ENCODE peak calls at places on chromosomes 11 and 22, in ten cellular contexts. One of them, this sample, is unnamed.
A peak's percentile ranks its signal among the peaks of the same experiment; 100 is the strongest.

GRCh38 chr11:71103266-71103665 is 149.1 kb downstream of the SHANK2 start:
- DNase-seq in GM23248: no peak
- DNase-seq in HT1080: peak; percentile 57
- DNase-seq in hypothalamus: no peak
- DNase-seq in brain microvascular endothelial cell: no peak
- DNase-seq in NB4: no peak
- DNase-seq in K562: no peak
- DNase-seq in activated effector memory CD4-positive, alpha-beta T cell treated with anti-CD3 and anti-CD28 coated beads, Interleukin-2, amount 50 U/mL, for 16 hours: no peak
- DNase-seq in stimulated activated CD4-positive, alpha-beta T cell treated with anti-CD3 and anti-CD28 coated beads, Interleukin-1b, Interleukin-23, amount 100 ng/mL, for 48 hours: no peak
- DNase-seq in ovary: no peak
- DNase-seq in this sample: peak; percentile 1

GRCh38 chr11:83054904-83055380 is 16.8 kb downstream of the RAB30 start:
- DNase-seq in GM23248: no peak
- DNase-seq in HT1080: no peak
- DNase-seq in hypothalamus: no peak
- DNase-seq in brain microvascular endothelial cell: no peak
- DNase-seq in NB4: no peak
- DNase-seq in K562: no peak
- DNase-seq in activated effector memory CD4-positive, alpha-beta T cell treated with anti-CD3 and anti-CD28 coated beads, Interleukin-2, amount 50 U/mL, for 16 hours: no peak
- DNase-seq in stimulated activated CD4-positive, alpha-beta T cell treated with anti-CD3 and anti-CD28 coated beads, Interleukin-1b, Interleukin-23, amount 100 ng/mL, for 48 hours: no peak
- DNase-seq in ovary: no peak
- DNase-seq in this sample: no peak

GRCh38 chr11:110833033-110833484 is 120.8 kb upstream of the ARHGAP20 start:
- DNase-seq in GM23248: peak; percentile 83
- DNase-seq in HT1080: peak; percentile 67
- DNase-seq in hypothalamus: no peak
- DNase-seq in brain microvascular endothelial cell: no peak
- DNase-seq in NB4: no peak
- DNase-seq in K562: no peak
- DNase-seq in activated effector memory CD4-positive, alpha-beta T cell treated with anti-CD3 and anti-CD28 coated beads, Interleukin-2, amount 50 U/mL, for 16 hours: no peak
- DNase-seq in stimulated activated CD4-positive, alpha-beta T cell treated with anti-CD3 and anti-CD28 coated beads, Interleukin-1b, Interleukin-23, amount 100 ng/mL, for 48 hours: no peak
- DNase-seq in ovary: no peak
- DNase-seq in this sample: no peak

GRCh38 chr11:106988151-106988806 is 30.0 kb downstream of the GUCY1A2 start:
- DNase-seq in GM23248: peak; percentile 89
- DNase-seq in HT1080: no peak
- DNase-seq in hypothalamus: no peak
- DNase-seq in brain microvascular endothelial cell: peak; percentile 29
- DNase-seq in NB4: peak; percentile 55
- DNase-seq in K562: no peak
- DNase-seq in activated effector memory CD4-positive, alpha-beta T cell treated with anti-CD3 and anti-CD28 coated beads, Interleukin-2, amount 50 U/mL, for 16 hours: no peak
- DNase-seq in stimulated activated CD4-positive, alpha-beta T cell treated with anti-CD3 and anti-CD28 coated beads, Interleukin-1b, Interleukin-23, amount 100 ng/mL, for 48 hours: no peak
- DNase-seq in ovary: no peak
- DNase-seq in this sample: no peak

GRCh38 chr22:30425616-30426394 is at the start of gene MTFP1:
- DNase-seq in GM23248: peak; percentile 74
- DNase-seq in HT1080: peak; percentile 69
- DNase-seq in hypothalamus: peak; percentile 53
- DNase-seq in brain microvascular endothelial cell: peak; percentile 56
- DNase-seq in NB4: peak; percentile 81
- DNase-seq in K562: peak; percentile 65
- DNase-seq in activated effector memory CD4-positive, alpha-beta T cell treated with anti-CD3 and anti-CD28 coated beads, Interleukin-2, amount 50 U/mL, for 16 hours: peak; percentile 83
- DNase-seq in stimulated activated CD4-positive, alpha-beta T cell treated with anti-CD3 and anti-CD28 coated beads, Interleukin-1b, Interleukin-23, amount 100 ng/mL, for 48 hours: peak; percentile 45
- DNase-seq in ovary: peak; percentile 69
- DNase-seq in this sample: peak; percentile 50

GRCh38 chr22:37232140-37232998 is 11.7 kb downstream of the RAC2 start:
- DNase-seq in GM23248: no peak
- DNase-seq in HT1080: no peak
- DNase-seq in hypothalamus: no peak
- DNase-seq in brain microvascular endothelial cell: no peak
- DNase-seq in NB4: no peak
- DNase-seq in K562: no peak
- DNase-seq in activated effector memory CD4-positive, alpha-beta T cell treated with anti-CD3 and anti-CD28 coated beads, Interleukin-2, amount 50 U/mL, for 16 hours: peak; percentile 63
- DNase-seq in stimulated activated CD4-positive, alpha-beta T cell treated with anti-CD3 and anti-CD28 coated beads, Interleukin-1b, Interleukin-23, amount 100 ng/mL, for 48 hours: no peak
- DNase-seq in ovary: no peak
- DNase-seq in this sample: no peak

GRCh38 chr22:26139320-26139719 is 29.9 kb upstream of the SEZ6L start:
- DNase-seq in GM23248: no peak
- DNase-seq in HT1080: peak; percentile 21
- DNase-seq in hypothalamus: peak; percentile 27
- DNase-seq in brain microvascular endothelial cell: no peak
- DNase-seq in NB4: no peak
- DNase-seq in K562: no peak
- DNase-seq in activated effector memory CD4-positive, alpha-beta T cell treated with anti-CD3 and anti-CD28 coated beads, Interleukin-2, amount 50 U/mL, for 16 hours: no peak
- DNase-seq in stimulated activated CD4-positive, alpha-beta T cell treated with anti-CD3 and anti-CD28 coated beads, Interleukin-1b, Interleukin-23, amount 100 ng/mL, for 48 hours: no peak
- DNase-seq in ovary: no peak
- DNase-seq in this sample: peak; percentile 43

GRCh38 chr22:46754110-46754799 is 8.2 kb upstream of the TBC1D22A start:
- DNase-seq in GM23248: peak; percentile 100
- DNase-seq in HT1080: peak; percentile 99
- DNase-seq in hypothalamus: no peak
- DNase-seq in brain microvascular endothelial cell: peak; percentile 99
- DNase-seq in NB4: peak; percentile 85
- DNase-seq in K562: peak; percentile 65
- DNase-seq in activated effector memory CD4-positive, alpha-beta T cell treated with anti-CD3 and anti-CD28 coated beads, Interleukin-2, amount 50 U/mL, for 16 hours: peak; percentile 79
- DNase-seq in stimulated activated CD4-positive, alpha-beta T cell treated with anti-CD3 and anti-CD28 coated beads, Interleukin-1b, Interleukin-23, amount 100 ng/mL, for 48 hours: peak; percentile 37
- DNase-seq in ovary: peak; percentile 60
- DNase-seq in this sample: no peak

GRCh38 chr11:131767421-131767820 is 397.0 kb downstream of the NTM start:
- DNase-seq in GM23248: peak; percentile 75
- DNase-seq in HT1080: peak; percentile 87
- DNase-seq in hypothalamus: no peak
- DNase-seq in brain microvascular endothelial cell: peak; percentile 73
- DNase-seq in NB4: no peak
- DNase-seq in K562: no peak
- DNase-seq in activated effector memory CD4-positive, alpha-beta T cell treated with anti-CD3 and anti-CD28 coated beads, Interleukin-2, amount 50 U/mL, for 16 hours: no peak
- DNase-seq in stimulated activated CD4-positive, alpha-beta T cell treated with anti-CD3 and anti-CD28 coated beads, Interleukin-1b, Interleukin-23, amount 100 ng/mL, for 48 hours: no peak
- DNase-seq in ovary: no peak
- DNase-seq in this sample: no peak

GRCh38 chr22:38415561-38416321 is 39.3 kb downstream of the KCNJ4 start:
- DNase-seq in GM23248: no peak
- DNase-seq in HT1080: no peak
- DNase-seq in hypothalamus: no peak
- DNase-seq in brain microvascular endothelial cell: no peak
- DNase-seq in NB4: no peak
- DNase-seq in K562: no peak
- DNase-seq in activated effector memory CD4-positive, alpha-beta T cell treated with anti-CD3 and anti-CD28 coated beads, Interleukin-2, amount 50 U/mL, for 16 hours: peak; percentile 57
- DNase-seq in stimulated activated CD4-positive, alpha-beta T cell treated with anti-CD3 and anti-CD28 coated beads, Interleukin-1b, Interleukin-23, amount 100 ng/mL, for 48 hours: no peak
- DNase-seq in ovary: no peak
- DNase-seq in this sample: no peak

GRCh38 chr22:30298005-30298701 is 8.8 kb upstream of the CASTOR1 start:
- DNase-seq in GM23248: no peak
- DNase-seq in HT1080: no peak
- DNase-seq in hypothalamus: no peak
- DNase-seq in brain microvascular endothelial cell: no peak
- DNase-seq in NB4: no peak
- DNase-seq in K562: no peak
- DNase-seq in activated effector memory CD4-positive, alpha-beta T cell treated with anti-CD3 and anti-CD28 coated beads, Interleukin-2, amount 50 U/mL, for 16 hours: no peak
- DNase-seq in stimulated activated CD4-positive, alpha-beta T cell treated with anti-CD3 and anti-CD28 coated beads, Interleukin-1b, Interleukin-23, amount 100 ng/mL, for 48 hours: no peak
- DNase-seq in ovary: no peak
- DNase-seq in this sample: no peak

GRCh38 chr22:27662359-27663030 is 139.1 kb downstream of the MN1 start:
- DNase-seq in GM23248: no peak
- DNase-seq in HT1080: no peak
- DNase-seq in hypothalamus: no peak
- DNase-seq in brain microvascular endothelial cell: no peak
- DNase-seq in NB4: no peak
- DNase-seq in K562: no peak
- DNase-seq in activated effector memory CD4-positive, alpha-beta T cell treated with anti-CD3 and anti-CD28 coated beads, Interleukin-2, amount 50 U/mL, for 16 hours: no peak
- DNase-seq in stimulated activated CD4-positive, alpha-beta T cell treated with anti-CD3 and anti-CD28 coated beads, Interleukin-1b, Interleukin-23, amount 100 ng/mL, for 48 hours: no peak
- DNase-seq in ovary: peak; percentile 78
- DNase-seq in this sample: no peak

GRCh38 chr11:128901655-128902514 is 10.7 kb downstream of the KCNJ5 start:
- DNase-seq in GM23248: no peak
- DNase-seq in HT1080: no peak
- DNase-seq in hypothalamus: no peak
- DNase-seq in brain microvascular endothelial cell: no peak
- DNase-seq in NB4: no peak
- DNase-seq in K562: no peak
- DNase-seq in activated effector memory CD4-positive, alpha-beta T cell treated with anti-CD3 and anti-CD28 coated beads, Interleukin-2, amount 50 U/mL, for 16 hours: no peak
- DNase-seq in stimulated activated CD4-positive, alpha-beta T cell treated with anti-CD3 and anti-CD28 coated beads, Interleukin-1b, Interleukin-23, amount 100 ng/mL, for 48 hours: no peak
- DNase-seq in ovary: no peak
- DNase-seq in this sample: no peak

GRCh38 chr22:43530864-43531201 is 119.0 kb downstream of the MPPED1 start:
- DNase-seq in GM23248: no peak
- DNase-seq in HT1080: no peak
- DNase-seq in hypothalamus: no peak
- DNase-seq in brain microvascular endothelial cell: no peak
- DNase-seq in NB4: no peak
- DNase-seq in K562: no peak
- DNase-seq in activated effector memory CD4-positive, alpha-beta T cell treated with anti-CD3 and anti-CD28 coated beads, Interleukin-2, amount 50 U/mL, for 16 hours: no peak
- DNase-seq in stimulated activated CD4-positive, alpha-beta T cell treated with anti-CD3 and anti-CD28 coated beads, Interleukin-1b, Interleukin-23, amount 100 ng/mL, for 48 hours: no peak
- DNase-seq in ovary: no peak
- DNase-seq in this sample: no peak

GRCh38 chr22:32900856-32901255 is 99.4 kb downstream of the TIMP3 start:
- DNase-seq in GM23248: no peak
- DNase-seq in HT1080: no peak
- DNase-seq in hypothalamus: no peak
- DNase-seq in brain microvascular endothelial cell: no peak
- DNase-seq in NB4: no peak
- DNase-seq in K562: no peak
- DNase-seq in activated effector memory CD4-positive, alpha-beta T cell treated with anti-CD3 and anti-CD28 coated beads, Interleukin-2, amount 50 U/mL, for 16 hours: no peak
- DNase-seq in stimulated activated CD4-positive, alpha-beta T cell treated with anti-CD3 and anti-CD28 coated beads, Interleukin-1b, Interleukin-23, amount 100 ng/mL, for 48 hours: no peak
- DNase-seq in ovary: no peak
- DNase-seq in this sample: no peak

GRCh38 chr11:102114032-102114431 is 3.8 kb downstream of the YAP1 start:
- DNase-seq in GM23248: peak; percentile 32
- DNase-seq in HT1080: no peak
- DNase-seq in hypothalamus: no peak
- DNase-seq in brain microvascular endothelial cell: no peak
- DNase-seq in NB4: no peak
- DNase-seq in K562: no peak
- DNase-seq in activated effector memory CD4-positive, alpha-beta T cell treated with anti-CD3 and anti-CD28 coated beads, Interleukin-2, amount 50 U/mL, for 16 hours: no peak
- DNase-seq in stimulated activated CD4-positive, alpha-beta T cell treated with anti-CD3 and anti-CD28 coated beads, Interleukin-1b, Interleukin-23, amount 100 ng/mL, for 48 hours: no peak
- DNase-seq in ovary: no peak
- DNase-seq in this sample: no peak

GRCh38 chr11:127106938-127107337 is 106.4 kb upstream of the KIRREL3 start:
- DNase-seq in GM23248: no peak
- DNase-seq in HT1080: no peak
- DNase-seq in hypothalamus: no peak
- DNase-seq in brain microvascular endothelial cell: no peak
- DNase-seq in NB4: no peak
- DNase-seq in K562: no peak
- DNase-seq in activated effector memory CD4-positive, alpha-beta T cell treated with anti-CD3 and anti-CD28 coated beads, Interleukin-2, amount 50 U/mL, for 16 hours: no peak
- DNase-seq in stimulated activated CD4-positive, alpha-beta T cell treated with anti-CD3 and anti-CD28 coated beads, Interleukin-1b, Interleukin-23, amount 100 ng/mL, for 48 hours: no peak
- DNase-seq in ovary: no peak
- DNase-seq in this sample: no peak

GRCh38 chr11:33615751-33616150 is 84.9 kb downstream of the C11orf91 start:
- DNase-seq in GM23248: peak; percentile 49
- DNase-seq in HT1080: no peak
- DNase-seq in hypothalamus: no peak
- DNase-seq in brain microvascular endothelial cell: no peak
- DNase-seq in NB4: no peak
- DNase-seq in K562: no peak
- DNase-seq in activated effector memory CD4-positive, alpha-beta T cell treated with anti-CD3 and anti-CD28 coated beads, Interleukin-2, amount 50 U/mL, for 16 hours: no peak
- DNase-seq in stimulated activated CD4-positive, alpha-beta T cell treated with anti-CD3 and anti-CD28 coated beads, Interleukin-1b, Interleukin-23, amount 100 ng/mL, for 48 hours: no peak
- DNase-seq in ovary: no peak
- DNase-seq in this sample: no peak

GRCh38 chr11:133724116-133724515 is 121.2 kb downstream of the SPATA19 start:
- DNase-seq in GM23248: no peak
- DNase-seq in HT1080: no peak
- DNase-seq in hypothalamus: no peak
- DNase-seq in brain microvascular endothelial cell: no peak
- DNase-seq in NB4: no peak
- DNase-seq in K562: no peak
- DNase-seq in activated effector memory CD4-positive, alpha-beta T cell treated with anti-CD3 and anti-CD28 coated beads, Interleukin-2, amount 50 U/mL, for 16 hours: no peak
- DNase-seq in stimulated activated CD4-positive, alpha-beta T cell treated with anti-CD3 and anti-CD28 coated beads, Interleukin-1b, Interleukin-23, amount 100 ng/mL, for 48 hours: no peak
- DNase-seq in ovary: no peak
- DNase-seq in this sample: no peak

GRCh38 chr22:37749831-37750595 is 53.2 kb downstream of the TRIOBP start:
- DNase-seq in GM23248: peak; percentile 86
- DNase-seq in HT1080: no peak
- DNase-seq in hypothalamus: no peak
- DNase-seq in brain microvascular endothelial cell: peak; percentile 61
- DNase-seq in NB4: no peak
- DNase-seq in K562: no peak
- DNase-seq in activated effector memory CD4-positive, alpha-beta T cell treated with anti-CD3 and anti-CD28 coated beads, Interleukin-2, amount 50 U/mL, for 16 hours: no peak
- DNase-seq in stimulated activated CD4-positive, alpha-beta T cell treated with anti-CD3 and anti-CD28 coated beads, Interleukin-1b, Interleukin-23, amount 100 ng/mL, for 48 hours: no peak
- DNase-seq in ovary: no peak
- DNase-seq in this sample: no peak

GRCh38 chr11:68583047-68583446 is 101.3 kb upstream of the GAL start:
- DNase-seq in GM23248: peak; percentile 76
- DNase-seq in HT1080: peak; percentile 13
- DNase-seq in hypothalamus: no peak
- DNase-seq in brain microvascular endothelial cell: peak; percentile 42
- DNase-seq in NB4: no peak
- DNase-seq in K562: no peak
- DNase-seq in activated effector memory CD4-positive, alpha-beta T cell treated with anti-CD3 and anti-CD28 coated beads, Interleukin-2, amount 50 U/mL, for 16 hours: no peak
- DNase-seq in stimulated activated CD4-positive, alpha-beta T cell treated with anti-CD3 and anti-CD28 coated beads, Interleukin-1b, Interleukin-23, amount 100 ng/mL, for 48 hours: no peak
- DNase-seq in ovary: no peak
- DNase-seq in this sample: no peak

GRCh38 chr22:41380993-41381328 is 781 bp upstream of the TEF start:
- DNase-seq in GM23248: peak; percentile 97
- DNase-seq in HT1080: peak; percentile 60
- DNase-seq in hypothalamus: no peak
- DNase-seq in brain microvascular endothelial cell: peak; percentile 67
- DNase-seq in NB4: no peak
- DNase-seq in K562: no peak
- DNase-seq in activated effector memory CD4-positive, alpha-beta T cell treated with anti-CD3 and anti-CD28 coated beads, Interleukin-2, amount 50 U/mL, for 16 hours: no peak
- DNase-seq in stimulated activated CD4-positive, alpha-beta T cell treated with anti-CD3 and anti-CD28 coated beads, Interleukin-1b, Interleukin-23, amount 100 ng/mL, for 48 hours: no peak
- DNase-seq in ovary: no peak
- DNase-seq in this sample: no peak

GRCh38 chr11:98107736-98108135 is 913.0 kb upstream of the CNTN5 start:
- DNase-seq in GM23248: no peak
- DNase-seq in HT1080: no peak
- DNase-seq in hypothalamus: no peak
- DNase-seq in brain microvascular endothelial cell: no peak
- DNase-seq in NB4: no peak
- DNase-seq in K562: no peak
- DNase-seq in activated effector memory CD4-positive, alpha-beta T cell treated with anti-CD3 and anti-CD28 coated beads, Interleukin-2, amount 50 U/mL, for 16 hours: no peak
- DNase-seq in stimulated activated CD4-positive, alpha-beta T cell treated with anti-CD3 and anti-CD28 coated beads, Interleukin-1b, Interleukin-23, amount 100 ng/mL, for 48 hours: no peak
- DNase-seq in ovary: no peak
- DNase-seq in this sample: peak; percentile 4

GRCh38 chr11:34449013-34449412 is 10.3 kb downstream of the CAT start:
- DNase-seq in GM23248: no peak
- DNase-seq in HT1080: peak; percentile 78
- DNase-seq in hypothalamus: no peak
- DNase-seq in brain microvascular endothelial cell: peak; percentile 10
- DNase-seq in NB4: peak; percentile 84
- DNase-seq in K562: no peak
- DNase-seq in activated effector memory CD4-positive, alpha-beta T cell treated with anti-CD3 and anti-CD28 coated beads, Interleukin-2, amount 50 U/mL, for 16 hours: no peak
- DNase-seq in stimulated activated CD4-positive, alpha-beta T cell treated with anti-CD3 and anti-CD28 coated beads, Interleukin-1b, Interleukin-23, amount 100 ng/mL, for 48 hours: no peak
- DNase-seq in ovary: no peak
- DNase-seq in this sample: no peak

GRCh38 chr22:39482768-39483167 is 19.3 kb upstream of the MIEF1 start:
- DNase-seq in GM23248: peak; percentile 21
- DNase-seq in HT1080: peak; percentile 26
- DNase-seq in hypothalamus: no peak
- DNase-seq in brain microvascular endothelial cell: no peak
- DNase-seq in NB4: no peak
- DNase-seq in K562: no peak
- DNase-seq in activated effector memory CD4-positive, alpha-beta T cell treated with anti-CD3 and anti-CD28 coated beads, Interleukin-2, amount 50 U/mL, for 16 hours: no peak
- DNase-seq in stimulated activated CD4-positive, alpha-beta T cell treated with anti-CD3 and anti-CD28 coated beads, Interleukin-1b, Interleukin-23, amount 100 ng/mL, for 48 hours: no peak
- DNase-seq in ovary: no peak
- DNase-seq in this sample: no peak

GRCh38 chr11:110298298-110298765 is 1.9 kb upstream of the RDX start:
- DNase-seq in GM23248: no peak
- DNase-seq in HT1080: peak; percentile 47
- DNase-seq in hypothalamus: no peak
- DNase-seq in brain microvascular endothelial cell: peak; percentile 17
- DNase-seq in NB4: no peak
- DNase-seq in K562: no peak
- DNase-seq in activated effector memory CD4-positive, alpha-beta T cell treated with anti-CD3 and anti-CD28 coated beads, Interleukin-2, amount 50 U/mL, for 16 hours: no peak
- DNase-seq in stimulated activated CD4-positive, alpha-beta T cell treated with anti-CD3 and anti-CD28 coated beads, Interleukin-1b, Interleukin-23, amount 100 ng/mL, for 48 hours: no peak
- DNase-seq in ovary: no peak
- DNase-seq in this sample: no peak

GRCh38 chr11:27184458-27185312 is 144.1 kb downstream of the BBOX1 start:
- DNase-seq in GM23248: peak; percentile 49
- DNase-seq in HT1080: no peak
- DNase-seq in hypothalamus: no peak
- DNase-seq in brain microvascular endothelial cell: no peak
- DNase-seq in NB4: peak; percentile 30
- DNase-seq in K562: no peak
- DNase-seq in activated effector memory CD4-positive, alpha-beta T cell treated with anti-CD3 and anti-CD28 coated beads, Interleukin-2, amount 50 U/mL, for 16 hours: no peak
- DNase-seq in stimulated activated CD4-positive, alpha-beta T cell treated with anti-CD3 and anti-CD28 coated beads, Interleukin-1b, Interleukin-23, amount 100 ng/mL, for 48 hours: no peak
- DNase-seq in ovary: no peak
- DNase-seq in this sample: no peak

GRCh38 chr22:31604137-31604705 is 57.8 kb downstream of the PISD start:
- DNase-seq in GM23248: no peak
- DNase-seq in HT1080: no peak
- DNase-seq in hypothalamus: no peak
- DNase-seq in brain microvascular endothelial cell: no peak
- DNase-seq in NB4: no peak
- DNase-seq in K562: no peak
- DNase-seq in activated effector memory CD4-positive, alpha-beta T cell treated with anti-CD3 and anti-CD28 coated beads, Interleukin-2, amount 50 U/mL, for 16 hours: no peak
- DNase-seq in stimulated activated CD4-positive, alpha-beta T cell treated with anti-CD3 and anti-CD28 coated beads, Interleukin-1b, Interleukin-23, amount 100 ng/mL, for 48 hours: no peak
- DNase-seq in ovary: no peak
- DNase-seq in this sample: no peak

This sample was measured in midbrain.